ENCODE peak calls at places on chromosomes 2 and 18, in ten cellular contexts. L is SW480; P is stimulated activated CD8-positive, alpha-beta memory T cell treated with anti-CD3 and anti-CD28 coated beads, Interleukin-7, amount 100 ng/mL, for 1 hour; B is activated naive CD4-positive, alpha-beta T cell treated with anti-CD3 and anti-CD28 coated beads, Interleukin-2, amount 50 U/mL, for 72 hours; C is lower leg skin; H is head of caudate nucleus; Y is AG04449; Q is GM04504; D is activated CD4-positive, alpha-beta T cell treated with anti-CD3 and anti-CD28 coated beads, Interleukin-2, amount 10 ng/mL, durations not matched to agents 7 days and 5 days; I is ELR. G is an unnamed sample.

GRCh38 chr2:241217320-241218031 is 29.0 kb downstream of the ANO7 start:
- DNase-seq in L (peak), P (no peak), B (no peak), C (peak), H (peak), Y (no peak), Q (no peak), D (peak), I (peak), G (peak)

GRCh38 chr2:75594599-75594998 is 33.9 kb upstream of the EVA1A start:
- DNase-seq in L (no peak), P (no peak), B (no peak), C (no peak), H (no peak), Y (no peak), Q (no peak), D (no peak), I (peak), G (no peak)

GRCh38 chr2:43714164-43714563 is 37.9 kb upstream of the C1GALT1C1L start:
- DNase-seq in L (no peak), P (no peak), B (no peak), C (no peak), H (no peak), Y (no peak), Q (no peak), D (no peak), I (peak), G (peak)

GRCh38 chr2:170177950-170178781 is at the start of gene MYO3B:
- DNase-seq in L (no peak), P (no peak), B (no peak), C (no peak), H (peak), Y (no peak), Q (no peak), D (no peak), I (peak), G (no peak)

GRCh38 chr2:44805391-44805790 is 136.1 kb upstream of the SIX3 start:
- DNase-seq in L (no peak), P (no peak), B (no peak), C (peak), H (no peak), Y (no peak), Q (no peak), D (no peak), I (no peak), G (no peak)

GRCh38 chr2:127053731-127054603 is 53.0 kb downstream of the BIN1 start:
- DNase-seq in L (no peak), P (no peak), B (no peak), C (no peak), H (no peak), Y (no peak), Q (no peak), D (no peak), I (no peak), G (no peak)

GRCh38 chr18:44917184-44917864 is 236.6 kb downstream of the SETBP1 start:
- DNase-seq in L (no peak), P (no peak), B (no peak), C (no peak), H (no peak), Y (no peak), Q (no peak), D (no peak), I (no peak), G (no peak)

GRCh38 chr2:70247364-70248144 is 874 bp downstream of the TIA1 start:
- DNase-seq in L (no peak), P (no peak), B (no peak), C (no peak), H (no peak), Y (no peak), Q (no peak), D (no peak), I (peak), G (peak)

GRCh38 chr2:101406867-101407266 is 19.6 kb upstream of the CREG2 start:
- DNase-seq in L (no peak), P (no peak), B (no peak), C (no peak), H (no peak), Y (peak), Q (peak), D (no peak), I (peak), G (peak)

GRCh38 chr2:54666131-54666637 is 57.3 kb upstream of the EML6 start:
- DNase-seq in L (no peak), P (no peak), B (no peak), C (no peak), H (no peak), Y (peak), Q (peak), D (no peak), I (peak), G (peak)

GRCh38 chr2:186274936-186275575 is 211.0 kb upstream of the ZC3H15 start:
- DNase-seq in L (no peak), P (no peak), B (no peak), C (no peak), H (no peak), Y (peak), Q (peak), D (no peak), I (peak), G (peak)

GRCh38 chr2:216934623-216935022 is 74.8 kb upstream of the TNP1 start:
- DNase-seq in L (no peak), P (no peak), B (no peak), C (no peak), H (no peak), Y (no peak), Q (no peak), D (no peak), I (no peak), G (no peak)

GRCh38 chr2:224284134-224284946 is 117.6 kb downstream of the FAM124B start:
- DNase-seq in L (peak), P (no peak), B (no peak), C (no peak), H (peak), Y (no peak), Q (no peak), D (peak), I (peak), G (peak)

GRCh38 chr18:59063300-59063895 is 76.3 kb upstream of the SEC11C start:
- DNase-seq in L (peak), P (no peak), B (no peak), C (no peak), H (no peak), Y (no peak), Q (no peak), D (no peak), I (no peak), G (peak)

GRCh38 chr2:219124379-219125110 is 36.1 kb downstream of the NHEJ1 start:
- DNase-seq in L (peak), P (no peak), B (no peak), C (no peak), H (no peak), Y (no peak), Q (no peak), D (no peak), I (no peak), G (peak)

GRCh38 chr2:128264881-128265607 is 53.6 kb downstream of the HS6ST1 start:
- DNase-seq in L (peak), P (no peak), B (no peak), C (peak), H (no peak), Y (no peak), Q (no peak), D (no peak), I (no peak), G (no peak)

GRCh38 chr2:127172306-127172705 is 47.8 kb downstream of the CYP27C1 start:
- DNase-seq in L (no peak), P (no peak), B (no peak), C (peak), H (no peak), Y (no peak), Q (no peak), D (no peak), I (no peak), G (no peak)

GRCh38 chr2:32484907-32485306 is 128.1 kb downstream of the BIRC6 start:
- DNase-seq in L (peak), P (no peak), B (no peak), C (no peak), H (no peak), Y (peak), Q (peak), D (no peak), I (peak), G (peak)

GRCh38 chr2:114044985-114045384 is 155.1 kb downstream of the ACTR3 start:
- DNase-seq in L (no peak), P (no peak), B (no peak), C (no peak), H (no peak), Y (no peak), Q (no peak), D (no peak), I (no peak), G (no peak)

GRCh38 chr2:161552015-161552414 is 72.2 kb upstream of the SLC4A10 start:
- DNase-seq in L (no peak), P (no peak), B (no peak), C (no peak), H (no peak), Y (no peak), Q (no peak), D (no peak), I (no peak), G (no peak)

GRCh38 chr2:178108176-178108575 is 4.1 kb upstream of the RBM45 start:
- DNase-seq in L (no peak), P (no peak), B (no peak), C (no peak), H (no peak), Y (no peak), Q (no peak), D (no peak), I (no peak), G (no peak)

GRCh38 chr2:105537466-105537865 is 138.6 kb upstream of the FHL2 start:
- DNase-seq in L (no peak), P (no peak), B (no peak), C (no peak), H (no peak), Y (no peak), Q (no peak), D (no peak), I (no peak), G (no peak)

GRCh38 chr2:47984041-47984440 is 77.7 kb upstream of the FBXO11 start:
- DNase-seq in L (peak), P (no peak), B (no peak), C (no peak), H (no peak), Y (no peak), Q (no peak), D (no peak), I (no peak), G (peak)

GRCh38 chr2:56192664-56193305 is 9.0 kb downstream of the CCDC85A start:
- DNase-seq in L (no peak), P (no peak), B (no peak), C (no peak), H (no peak), Y (no peak), Q (no peak), D (no peak), I (no peak), G (no peak)